ENCODE peak calls at places on chromosomes 13 and 19, in nine cellular contexts. One of them, this sample, is unnamed.

GRCh38 chr19:4380254-4380727 is 20.1 kb downstream of the SH3GL1 start:
- DNase-seq in Peyer's patch: no peak
- DNase-seq in B cell: peak
- DNase-seq in ureter: no peak
- DNase-seq in ecto neural progenitor cell: no peak
- DNase-seq in mucosa of gallbladder: no peak
- DNase-seq in IMR-90: no peak
- DNase-seq in Caki2: no peak
- DNase-seq in PC-3: no peak
- DNase-seq in this sample: peak

GRCh38 chr13:20064128-20064527 is 96.7 kb downstream of the GJA3 start:
- DNase-seq in mucosa of gallbladder: no peak
- DNase-seq in IMR-90: peak
- DNase-seq in ureter: no peak
- DNase-seq in Peyer's patch: no peak
- DNase-seq in ecto neural progenitor cell: no peak
- DNase-seq in Caki2: no peak
- DNase-seq in B cell: no peak
- DNase-seq in PC-3: no peak
- DNase-seq in this sample: no peak

GRCh38 chr13:21676611-21677021 is 5.7 kb downstream of the FGF9 start:
- DNase-seq in mucosa of gallbladder: no peak
- DNase-seq in Peyer's patch: peak
- DNase-seq in ureter: no peak
- DNase-seq in PC-3: no peak
- DNase-seq in B cell: no peak
- DNase-seq in Caki2: no peak
- DNase-seq in IMR-90: no peak
- DNase-seq in ecto neural progenitor cell: peak
- DNase-seq in this sample: peak

GRCh38 chr13:112332727-112333126 is 43.4 kb upstream of the SPACA7 start:
- DNase-seq in mucosa of gallbladder: no peak
- DNase-seq in IMR-90: no peak
- DNase-seq in ureter: no peak
- DNase-seq in ecto neural progenitor cell: no peak
- DNase-seq in Peyer's patch: no peak
- DNase-seq in PC-3: no peak
- DNase-seq in B cell: no peak
- DNase-seq in Caki2: no peak
- DNase-seq in this sample: no peak

GRCh38 chr19:32675720-32676185 is at the start of gene RGS9BP:
- DNase-seq in B cell: peak
- DNase-seq in mucosa of gallbladder: peak
- DNase-seq in IMR-90: peak
- DNase-seq in ureter: peak
- DNase-seq in ecto neural progenitor cell: no peak
- DNase-seq in PC-3: peak
- DNase-seq in Caki2: no peak
- DNase-seq in Peyer's patch: peak
- DNase-seq in this sample: peak

GRCh38 chr19:685457-685931 is 9.3 kb downstream of the FSTL3 start:
- DNase-seq in B cell: no peak
- DNase-seq in IMR-90: no peak
- DNase-seq in PC-3: no peak
- DNase-seq in Peyer's patch: no peak
- DNase-seq in mucosa of gallbladder: no peak
- DNase-seq in ureter: no peak
- DNase-seq in Caki2: no peak
- DNase-seq in ecto neural progenitor cell: no peak
- DNase-seq in this sample: no peak

GRCh38 chr13:30143671-30144400 is 163.5 kb downstream of the KATNAL1 start:
- DNase-seq in mucosa of gallbladder: no peak
- DNase-seq in Peyer's patch: no peak
- DNase-seq in PC-3: no peak
- DNase-seq in Caki2: no peak
- DNase-seq in ecto neural progenitor cell: no peak
- DNase-seq in B cell: no peak
- DNase-seq in IMR-90: peak
- DNase-seq in ureter: no peak
- DNase-seq in this sample: no peak

GRCh38 chr19:4051175-4052101 is 15.3 kb downstream of the ZBTB7A start:
- DNase-seq in Peyer's patch: peak
- DNase-seq in IMR-90: peak
- DNase-seq in mucosa of gallbladder: no peak
- DNase-seq in ecto neural progenitor cell: no peak
- DNase-seq in Caki2: no peak
- DNase-seq in ureter: no peak
- DNase-seq in PC-3: peak
- DNase-seq in B cell: no peak
- DNase-seq in this sample: peak

GRCh38 chr13:111508164-111508870 is 187.9 kb downstream of the TEX29 start:
- DNase-seq in B cell: no peak
- DNase-seq in Caki2: no peak
- DNase-seq in IMR-90: no peak
- DNase-seq in mucosa of gallbladder: no peak
- DNase-seq in ecto neural progenitor cell: no peak
- DNase-seq in ureter: peak
- DNase-seq in PC-3: no peak
- DNase-seq in Peyer's patch: no peak
- DNase-seq in this sample: no peak

GRCh38 chr19:3054972-3055740 is 7.1 kb downstream of the TLE5 start:
- DNase-seq in PC-3: peak
- DNase-seq in IMR-90: peak
- DNase-seq in Peyer's patch: no peak
- DNase-seq in ureter: no peak
- DNase-seq in Caki2: peak
- DNase-seq in mucosa of gallbladder: peak
- DNase-seq in B cell: no peak
- DNase-seq in ecto neural progenitor cell: no peak
- DNase-seq in this sample: no peak

GRCh38 chr13:76903544-76904162 is 17.4 kb upstream of the KCTD12 start:
- DNase-seq in IMR-90: peak
- DNase-seq in B cell: peak
- DNase-seq in Caki2: peak
- DNase-seq in PC-3: peak
- DNase-seq in ureter: peak
- DNase-seq in ecto neural progenitor cell: peak
- DNase-seq in Peyer's patch: no peak
- DNase-seq in mucosa of gallbladder: peak
- DNase-seq in this sample: peak

GRCh38 chr19:50695251-50696064 is 24.1 kb downstream of the SHANK1 start:
- DNase-seq in B cell: no peak
- DNase-seq in IMR-90: no peak
- DNase-seq in PC-3: no peak
- DNase-seq in mucosa of gallbladder: no peak
- DNase-seq in Peyer's patch: no peak
- DNase-seq in ecto neural progenitor cell: peak
- DNase-seq in Caki2: no peak
- DNase-seq in ureter: no peak
- DNase-seq in this sample: no peak

GRCh38 chr19:4474504-4475136 is 2.5 kb downstream of the HDGFL2 start:
- DNase-seq in Peyer's patch: no peak
- DNase-seq in IMR-90: peak
- DNase-seq in ecto neural progenitor cell: peak
- DNase-seq in ureter: no peak
- DNase-seq in mucosa of gallbladder: no peak
- DNase-seq in B cell: no peak
- DNase-seq in Caki2: no peak
- DNase-seq in PC-3: peak
- DNase-seq in this sample: no peak

GRCh38 chr19:18596752-18597157 is 8.2 kb downstream of the REX1BD start:
- DNase-seq in B cell: no peak
- DNase-seq in Peyer's patch: peak
- DNase-seq in Caki2: no peak
- DNase-seq in ureter: no peak
- DNase-seq in IMR-90: no peak
- DNase-seq in PC-3: peak
- DNase-seq in ecto neural progenitor cell: peak
- DNase-seq in mucosa of gallbladder: peak
- DNase-seq in this sample: peak

GRCh38 chr19:50333737-50334617 is 4.8 kb upstream of the KCNC3 start:
- DNase-seq in IMR-90: no peak
- DNase-seq in B cell: peak
- DNase-seq in ecto neural progenitor cell: peak
- DNase-seq in mucosa of gallbladder: peak
- DNase-seq in PC-3: peak
- DNase-seq in ureter: peak
- DNase-seq in Peyer's patch: peak
- DNase-seq in Caki2: peak
- DNase-seq in this sample: peak

GRCh38 chr19:18468930-18469244 is 31.0 kb upstream of the ISYNA1 start:
- DNase-seq in mucosa of gallbladder: no peak
- DNase-seq in ecto neural progenitor cell: no peak
- DNase-seq in IMR-90: no peak
- DNase-seq in Peyer's patch: no peak
- DNase-seq in B cell: no peak
- DNase-seq in Caki2: no peak
- DNase-seq in ureter: no peak
- DNase-seq in PC-3: no peak
- DNase-seq in this sample: no peak

GRCh38 chr13:22690756-22691155 is 490.0 kb upstream of the SGCG start:
- DNase-seq in PC-3: no peak
- DNase-seq in Peyer's patch: no peak
- DNase-seq in Caki2: no peak
- DNase-seq in B cell: no peak
- DNase-seq in IMR-90: no peak
- DNase-seq in mucosa of gallbladder: no peak
- DNase-seq in ureter: no peak
- DNase-seq in ecto neural progenitor cell: no peak
- DNase-seq in this sample: no peak

GRCh38 chr19:13839938-13840750 is 36.8 kb upstream of the NANOS3 start:
- DNase-seq in mucosa of gallbladder: no peak
- DNase-seq in Caki2: peak
- DNase-seq in Peyer's patch: peak
- DNase-seq in ecto neural progenitor cell: no peak
- DNase-seq in ureter: peak
- DNase-seq in B cell: no peak
- DNase-seq in PC-3: peak
- DNase-seq in IMR-90: peak
- DNase-seq in this sample: peak

This sample was measured in left colon.